ENCODE peak calls at places on chromosome 1, in six cellular contexts. N is body of pancreas, I is A549, O is psoas muscle, U is HepG2, S is lung. R is an unnamed sample.
A peak's percentile ranks its signal among the peaks of the same experiment; 100 is the strongest.

GRCh38 chr1:51953079-51953478 is 37.4 kb downstream of the RAB3B start:
- ATAC-seq in U (no peak), S (no peak), I (no peak), O (no peak), N (no peak), R (no peak)

GRCh38 chr1:9249534-9250335 is 15.2 kb downstream of the H6PD start:
- ATAC-seq in N (peak; percentile 74), S (peak; percentile 28), U (peak; percentile 78), I (peak; percentile 75), O (peak; percentile 36), R (peak; percentile 50)

GRCh38 chr1:160204526-160205241 is 500 bp upstream of the PEA15 start:
- ATAC-seq in I (no peak), U (peak; percentile 32), O (peak; percentile 1), N (no peak), S (no peak), R (no peak)

GRCh38 chr1:225875044-225875822 is 6.9 kb downstream of the TMEM63A start:
- ATAC-seq in U (no peak), N (peak; percentile 79), O (no peak), I (no peak), S (peak; percentile 75), R (no peak)

GRCh38 chr1:225426395-225427248 is 1.2 kb downstream of the LBR start:
- ATAC-seq in N (peak; percentile 8), U (peak; percentile 21), S (no peak), O (peak; percentile 45), I (peak; percentile 27), R (no peak)

GRCh38 chr1:7993593-7994479 is 32.3 kb downstream of the ERRFI1 start:
- ATAC-seq in I (no peak), S (no peak), N (no peak), U (no peak), O (no peak), R (no peak)

GRCh38 chr1:38098101-38098847 is 51.7 kb upstream of the POU3F1 start:
- ATAC-seq in U (no peak), S (no peak), O (no peak), N (no peak), I (no peak), R (no peak)

GRCh38 chr1:219544163-219544846 is 68.6 kb downstream of the ZC3H11B start:
- ATAC-seq in I (peak; percentile 59), U (no peak), O (no peak), S (no peak), N (no peak), R (no peak)

GRCh38 chr1:247445775-247446364 is 12.0 kb downstream of the OR2B11 start:
- ATAC-seq in I (no peak), O (no peak), U (no peak), N (no peak), S (no peak), R (peak; percentile 52)

GRCh38 chr1:64172458-64172983 is 30.9 kb upstream of the UBE2U start:
- ATAC-seq in I (no peak), S (no peak), N (no peak), U (no peak), O (no peak), R (no peak)

GRCh38 chr1:148383966-148384365 is 99.1 kb downstream of the PPIAL4G start:
- ATAC-seq in U (peak; percentile 61), N (no peak), I (no peak), O (no peak), S (no peak), R (no peak)

GRCh38 chr1:160239582-160240299 is 22.6 kb downstream of the DCAF8 start:
- ATAC-seq in O (no peak), I (no peak), N (no peak), S (no peak), U (no peak), R (no peak)

GRCh38 chr1:212124891-212125582 is 89.5 kb downstream of the DTL start:
- ATAC-seq in S (no peak), O (no peak), N (no peak), U (no peak), I (no peak), R (peak; percentile 39)

GRCh38 chr1:54600947-54601725 is 22.2 kb downstream of the FAM151A start:
- ATAC-seq in I (no peak), S (no peak), N (no peak), O (no peak), U (no peak), R (no peak)

GRCh38 chr1:53048960-53049573 is 12.9 kb upstream of the PODN start:
- ATAC-seq in S (no peak), I (no peak), U (no peak), N (no peak), O (no peak), R (no peak)

GRCh38 chr1:2642131-2642559 is 9.3 kb upstream of the MMEL1 start:
- ATAC-seq in O (no peak), S (no peak), I (peak; percentile 19), U (peak; percentile 37), N (peak; percentile 2), R (peak; percentile 11)

GRCh38 chr1:50610563-50610962 is 187.3 kb upstream of the DMRTA2 start:
- ATAC-seq in S (no peak), I (no peak), U (no peak), N (no peak), O (no peak), R (no peak)

GRCh38 chr1:71603044-71603776 is 522.4 kb upstream of the ZRANB2 start:
- ATAC-seq in U (no peak), N (no peak), S (no peak), I (no peak), O (no peak), R (no peak)

GRCh38 chr1:36517019-36517387 is 34.3 kb upstream of the CSF3R start:
- ATAC-seq in O (no peak), S (no peak), I (no peak), N (no peak), U (peak; percentile 36), R (no peak)

GRCh38 chr1:12544357-12544756 is 73.7 kb downstream of the DHRS3 start:
- ATAC-seq in U (no peak), N (no peak), I (no peak), O (no peak), S (no peak), R (no peak)
- H3K4me1 ChIP-seq in U (peaks cover 64% of the 10 kb centered on the region), N (peaks cover 26% of the 10 kb centered on the region), I (peaks cover 33% of the 10 kb centered on the region), O (peaks cover 44% of the 10 kb centered on the region), S (peaks cover 14% of the 10 kb centered on the region), R (peaks cover 64% of the 10 kb centered on the region)

GRCh38 chr1:193118803-193119730 is 2.8 kb upstream of the CDC73 start:
- ATAC-seq in I (no peak), N (no peak), O (no peak), S (no peak), U (no peak), R (no peak)

GRCh38 chr1:193120604-193121166 is 1.1 kb upstream of the CDC73 start:
- ATAC-seq in N (no peak), U (no peak), S (no peak), I (no peak), O (no peak), R (no peak)

GRCh38 chr1:193125369-193125768 is 3.5 kb downstream of the CDC73 start:
- ATAC-seq in O (no peak), U (no peak), N (no peak), I (no peak), S (no peak), R (no peak)

GRCh38 chr1:193121616-193122593 is at the start of gene CDC73:
- ATAC-seq in I (peak; percentile 97), S (peak; percentile 99), N (peak; percentile 97), O (peak; percentile 98), U (peak; percentile 97), R (peak; percentile 99)

GRCh38 chr1:193123751-193124150 is 1.9 kb downstream of the CDC73 start:
- ATAC-seq in N (no peak), I (no peak), S (no peak), U (no peak), O (no peak), R (no peak)
- H3K4me3 ChIP-seq in N (no peak overlapping the region), I (peak overlapping the region; percentile 2), S (no peak overlapping the region), U (peak overlapping the region; percentile 85), O (peak overlapping the region; percentile 92), R (no peak overlapping the region)

GRCh38 chr1:84844094-84844493 is 48.9 kb downstream of the LPAR3 start:
- ATAC-seq in O (no peak), I (no peak), U (no peak), N (no peak), S (no peak), R (no peak)
- H3K27ac ChIP-seq in O (no peak overlapping the region), I (no peak overlapping the region), U (no peak overlapping the region), N (no peak overlapping the region), S (no peak overlapping the region), R (no peak overlapping the region)

DNA sequence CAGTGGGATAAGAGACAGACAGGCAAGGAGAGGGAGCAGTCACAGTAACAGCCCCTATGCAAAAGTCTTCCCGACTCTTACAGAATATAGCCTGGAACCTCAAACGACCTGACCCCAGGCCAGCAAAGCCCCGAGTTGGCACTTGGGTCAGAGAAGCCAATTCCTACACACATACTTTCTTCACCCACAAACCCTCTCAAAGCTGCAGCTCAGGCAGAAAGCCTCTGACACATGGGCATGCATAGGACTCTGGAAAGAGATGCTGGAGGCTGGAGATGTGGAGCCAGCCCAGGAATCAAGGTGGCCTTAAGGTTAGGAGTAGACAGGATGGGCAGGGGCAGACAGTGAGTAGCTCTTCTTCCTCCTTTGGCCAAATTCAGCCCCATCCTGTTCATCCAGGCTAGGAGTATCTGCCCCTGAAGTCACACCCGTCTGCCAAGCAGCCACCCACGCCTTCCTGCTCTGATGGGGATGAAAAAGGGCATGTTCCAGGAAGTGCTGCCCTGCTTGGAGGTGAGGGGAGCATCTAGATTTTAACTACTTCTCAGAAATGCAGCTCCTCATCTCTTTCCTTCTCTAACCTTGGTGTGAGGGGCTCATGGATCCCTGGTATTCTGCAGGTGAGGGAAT is 7.8 kb downstream of the SLC41A1 start:
- ATAC-seq in I (no peak), U (no peak), S (no peak), N (no peak), O (no peak), R (no peak)
- H3K4me1 ChIP-seq in I (no peaks in the 10 kb centered on the region), U (peaks cover 7% of the 10 kb centered on the region), S (peaks cover 20% of the 10 kb centered on the region), N (peaks cover 94% of the 10 kb centered on the region), O (peaks cover 51% of the 10 kb centered on the region), R (peaks cover 24% of the 10 kb centered on the region)

DNA sequence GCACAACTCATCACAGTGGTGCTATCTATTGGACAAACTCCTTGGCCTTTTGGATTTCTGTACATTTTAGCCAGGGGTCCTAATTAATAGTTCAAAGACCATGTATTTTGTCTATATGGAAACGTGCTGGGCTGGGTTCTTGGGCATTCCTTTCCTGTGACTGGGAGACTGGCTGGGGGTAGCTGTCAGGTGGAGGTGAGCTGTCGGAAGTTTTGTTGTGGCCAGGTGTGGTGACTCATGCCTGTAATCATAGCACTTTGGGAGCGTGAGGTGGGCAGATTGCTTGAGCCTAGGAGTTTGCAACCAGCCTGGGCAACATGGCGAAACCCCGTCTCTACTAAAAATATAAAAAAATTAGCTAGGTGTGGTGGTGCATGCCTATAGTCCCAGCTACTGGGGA is 392.4 kb downstream of the RPS6KC1 start:
- ATAC-seq in N (no peak), O (no peak), S (no peak), U (no peak), I (no peak), R (no peak)
- H3K4me3 ChIP-seq in N (no peak overlapping the region), O (no peak overlapping the region), S (no peak overlapping the region), U (no peak overlapping the region), I (no peak overlapping the region), R (no peak overlapping the region)

GRCh38 chr1:66393586-66394334 is 140.2 kb upstream of the SGIP1 start:
- ATAC-seq in I (no peak), U (no peak), O (no peak), S (no peak), N (no peak), R (no peak)
- H3K27ac ChIP-seq in I (no peak overlapping the region), U (no peak overlapping the region), O (no peak overlapping the region), S (peak overlapping the region; percentile 21), N (no peak overlapping the region), R (no peak overlapping the region)

R was measured in gastroesophageal sphincter.